ENCODE peak calls at places on chromosomes 1 and 21, in ten cellular contexts. One of them, this sample, is unnamed.
A peak's percentile ranks its signal among the peaks of the same experiment; 100 is the strongest.

GRCh38 chr1:244989813-244990212 is 125.5 kb upstream of the HNRNPU start:
- DNase-seq in ovary: no peak
- DNase-seq in NB4: no peak
- DNase-seq in sigmoid colon: no peak
- DNase-seq in GM12891: no peak
- DNase-seq in breast epithelium: no peak
- DNase-seq in esophagus squamous epithelium: no peak
- DNase-seq in IMR-90: peak; percentile 69
- DNase-seq in HCT116: no peak
- DNase-seq in tibial nerve: no peak
- DNase-seq in this sample: no peak

GRCh38 chr1:245673920-245674414 is 519.2 kb downstream of the KIF26B start:
- DNase-seq in esophagus squamous epithelium: no peak
- DNase-seq in breast epithelium: no peak
- DNase-seq in NB4: peak; percentile 16
- DNase-seq in IMR-90: peak; percentile 60
- DNase-seq in tibial nerve: no peak
- DNase-seq in GM12891: no peak
- DNase-seq in HCT116: no peak
- DNase-seq in ovary: no peak
- DNase-seq in sigmoid colon: no peak
- DNase-seq in this sample: no peak

GRCh38 chr1:21781971-21782867 is 730 bp downstream of the USP48 start:
- DNase-seq in ovary: no peak
- DNase-seq in HCT116: no peak
- DNase-seq in sigmoid colon: peak; percentile 28
- DNase-seq in esophagus squamous epithelium: no peak
- DNase-seq in IMR-90: peak; percentile 54
- DNase-seq in breast epithelium: peak; percentile 43
- DNase-seq in NB4: peak; percentile 83
- DNase-seq in tibial nerve: peak; percentile 41
- DNase-seq in GM12891: no peak
- DNase-seq in this sample: no peak

GRCh38 chr1:101567582-101568189 is 330.9 kb downstream of the S1PR1 start:
- DNase-seq in breast epithelium: no peak
- DNase-seq in esophagus squamous epithelium: no peak
- DNase-seq in IMR-90: peak; percentile 11
- DNase-seq in tibial nerve: no peak
- DNase-seq in NB4: peak; percentile 39
- DNase-seq in GM12891: peak; percentile 22
- DNase-seq in HCT116: peak; percentile 2
- DNase-seq in ovary: no peak
- DNase-seq in sigmoid colon: no peak
- DNase-seq in this sample: no peak

GRCh38 chr21:28069446-28069845 is 923.2 kb downstream of the LTN1 start:
- DNase-seq in HCT116: no peak
- DNase-seq in IMR-90: peak; percentile 83
- DNase-seq in tibial nerve: no peak
- DNase-seq in sigmoid colon: no peak
- DNase-seq in GM12891: no peak
- DNase-seq in breast epithelium: no peak
- DNase-seq in esophagus squamous epithelium: no peak
- DNase-seq in ovary: no peak
- DNase-seq in NB4: no peak
- DNase-seq in this sample: no peak

GRCh38 chr1:38699330-38700076 is 160.1 kb downstream of the RRAGC start:
- DNase-seq in HCT116: no peak
- DNase-seq in sigmoid colon: no peak
- DNase-seq in ovary: no peak
- DNase-seq in NB4: no peak
- DNase-seq in breast epithelium: no peak
- DNase-seq in GM12891: no peak
- DNase-seq in tibial nerve: no peak
- DNase-seq in IMR-90: no peak
- DNase-seq in esophagus squamous epithelium: no peak
- DNase-seq in this sample: no peak

GRCh38 chr1:181587870-181588438 is 104.6 kb downstream of the CACNA1E start:
- DNase-seq in HCT116: no peak
- DNase-seq in esophagus squamous epithelium: no peak
- DNase-seq in NB4: peak; percentile 5
- DNase-seq in GM12891: peak; percentile 15
- DNase-seq in ovary: no peak
- DNase-seq in sigmoid colon: no peak
- DNase-seq in breast epithelium: no peak
- DNase-seq in IMR-90: no peak
- DNase-seq in tibial nerve: no peak
- DNase-seq in this sample: no peak

GRCh38 chr1:168674252-168674651 is 54.8 kb downstream of the DPT start:
- DNase-seq in breast epithelium: no peak
- DNase-seq in GM12891: no peak
- DNase-seq in esophagus squamous epithelium: no peak
- DNase-seq in tibial nerve: no peak
- DNase-seq in ovary: no peak
- DNase-seq in IMR-90: no peak
- DNase-seq in HCT116: no peak
- DNase-seq in NB4: no peak
- DNase-seq in sigmoid colon: no peak
- DNase-seq in this sample: no peak

GRCh38 chr1:234978397-234979291 is 150.0 kb downstream of the TOMM20 start:
- DNase-seq in ovary: no peak
- DNase-seq in GM12891: no peak
- DNase-seq in IMR-90: peak; percentile 93
- DNase-seq in NB4: peak; percentile 75
- DNase-seq in tibial nerve: peak; percentile 61
- DNase-seq in breast epithelium: no peak
- DNase-seq in esophagus squamous epithelium: no peak
- DNase-seq in HCT116: peak; percentile 63
- DNase-seq in sigmoid colon: peak; percentile 85
- DNase-seq in this sample: peak; percentile 81

GRCh38 chr1:234979316-234980223 is 149.1 kb downstream of the TOMM20 start:
- DNase-seq in IMR-90: no peak
- DNase-seq in esophagus squamous epithelium: no peak
- DNase-seq in GM12891: no peak
- DNase-seq in HCT116: no peak
- DNase-seq in tibial nerve: no peak
- DNase-seq in sigmoid colon: peak; percentile 70
- DNase-seq in ovary: no peak
- DNase-seq in breast epithelium: no peak
- DNase-seq in NB4: no peak
- DNase-seq in this sample: peak; percentile 78

GRCh38 chr1:234980224-234980656 is 148.4 kb downstream of the TOMM20 start:
- DNase-seq in esophagus squamous epithelium: no peak
- DNase-seq in IMR-90: no peak
- DNase-seq in breast epithelium: no peak
- DNase-seq in NB4: no peak
- DNase-seq in tibial nerve: no peak
- DNase-seq in GM12891: no peak
- DNase-seq in sigmoid colon: no peak
- DNase-seq in ovary: peak; percentile 66
- DNase-seq in HCT116: no peak
- DNase-seq in this sample: peak; percentile 69

GRCh38 chr1:234981758-234982157 is 146.9 kb downstream of the TOMM20 start:
- DNase-seq in ovary: no peak
- DNase-seq in breast epithelium: no peak
- DNase-seq in sigmoid colon: peak; percentile 39
- DNase-seq in HCT116: no peak
- DNase-seq in NB4: no peak
- DNase-seq in GM12891: no peak
- DNase-seq in tibial nerve: no peak
- DNase-seq in IMR-90: no peak
- DNase-seq in esophagus squamous epithelium: no peak
- DNase-seq in this sample: no peak

DNA sequence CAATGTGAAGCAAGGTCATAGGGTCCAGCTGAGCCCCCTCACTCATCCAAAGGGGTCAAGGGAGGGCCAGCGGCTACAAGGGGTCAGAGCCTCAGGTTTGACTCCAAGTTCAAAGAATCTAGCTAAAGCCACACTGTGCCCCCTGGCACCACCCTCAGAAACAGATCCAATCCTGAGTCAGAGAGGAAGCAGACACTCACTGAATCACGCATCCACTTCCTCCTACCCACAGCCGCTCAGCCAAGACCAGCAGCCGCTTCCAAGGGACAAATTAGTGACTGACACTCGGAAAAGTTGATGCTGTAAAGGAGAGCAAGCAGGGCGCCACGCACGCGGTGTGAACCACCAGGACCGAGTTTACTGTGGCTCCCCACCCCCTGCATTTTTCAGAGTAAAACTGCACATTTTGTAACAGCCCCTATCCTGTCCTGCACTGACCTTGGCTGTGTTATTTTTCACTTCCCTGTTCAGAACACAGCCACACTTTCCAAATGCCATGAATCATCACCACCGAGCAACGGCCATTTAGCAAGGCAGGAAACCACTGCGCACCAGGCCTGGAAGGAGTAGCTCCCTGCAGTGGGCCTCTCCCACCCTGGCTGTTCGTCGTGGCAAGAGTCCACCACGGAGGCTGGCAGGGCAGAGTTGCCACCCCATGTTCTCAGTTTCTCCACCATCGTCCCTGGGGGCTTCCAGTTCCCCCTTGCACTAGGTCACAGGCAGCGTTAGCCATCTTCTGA is 147.8 kb downstream of the TOMM20 start:
- DNase-seq in GM12891: no peak
- DNase-seq in sigmoid colon: peak; percentile 94
- DNase-seq in HCT116: peak; percentile 79
- DNase-seq in esophagus squamous epithelium: peak; percentile 76
- DNase-seq in IMR-90: peak; percentile 97
- DNase-seq in NB4: peak; percentile 99
- DNase-seq in breast epithelium: peak; percentile 81
- DNase-seq in tibial nerve: peak; percentile 79
- DNase-seq in ovary: peak; percentile 76
- DNase-seq in this sample: peak; percentile 95
- TF ChIP-seq POLR2A in GM12891: peak; percentile 81
- TF ChIP-seq POLR2A in sigmoid colon: no peak
- TF ChIP-seq POLR2A in HCT116: peak; percentile 52
- TF ChIP-seq POLR2A in esophagus squamous epithelium: no peak
- TF ChIP-seq POLR2A in IMR-90: peak; percentile 29
- TF ChIP-seq POLR2A in NB4: peak; percentile 22
- TF ChIP-seq POLR2A in breast epithelium: no peak
- TF ChIP-seq POLR2A in tibial nerve: no peak
- TF ChIP-seq POLR2A in ovary: peak; percentile 33
- TF ChIP-seq POLR2A in this sample: no peak

DNA sequence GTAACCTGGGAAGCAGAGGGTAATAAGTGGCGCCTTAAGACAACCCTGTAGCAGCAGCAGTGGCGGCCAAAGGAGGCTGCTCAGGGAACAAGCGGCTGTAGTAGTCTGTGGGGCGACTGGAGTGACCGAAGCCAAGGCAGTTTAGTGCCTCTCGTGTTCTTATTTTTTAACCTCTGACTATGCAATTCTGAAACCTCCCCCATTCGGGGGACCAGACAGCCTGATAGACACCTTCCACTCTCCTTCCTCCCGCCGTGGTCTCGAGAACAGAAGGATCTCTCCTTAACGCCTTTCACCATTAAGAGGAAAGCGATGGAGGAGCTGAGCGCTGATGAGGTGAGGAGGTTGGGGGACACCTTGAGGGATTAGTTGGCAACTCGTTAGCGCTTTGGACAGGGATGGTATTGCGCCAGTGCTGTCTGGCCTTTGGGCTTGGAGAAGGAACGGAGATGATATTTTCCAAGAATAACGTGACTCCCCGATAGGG is 644 bp downstream of the UBE4B start:
- DNase-seq in HCT116: peak; percentile 21
- DNase-seq in GM12891: no peak
- DNase-seq in esophagus squamous epithelium: no peak
- DNase-seq in breast epithelium: no peak
- DNase-seq in tibial nerve: no peak
- DNase-seq in ovary: peak; percentile 41
- DNase-seq in IMR-90: peak; percentile 25
- DNase-seq in sigmoid colon: peak; percentile 62
- DNase-seq in NB4: peak; percentile 58
- DNase-seq in this sample: peak; percentile 69
- TF ChIP-seq POLR2A in HCT116: no peak
- TF ChIP-seq POLR2A in GM12891: no peak
- TF ChIP-seq POLR2A in esophagus squamous epithelium: no peak
- TF ChIP-seq POLR2A in breast epithelium: no peak
- TF ChIP-seq POLR2A in tibial nerve: no peak
- TF ChIP-seq POLR2A in ovary: no peak
- TF ChIP-seq POLR2A in IMR-90: no peak
- TF ChIP-seq POLR2A in sigmoid colon: no peak
- TF ChIP-seq POLR2A in NB4: no peak
- TF ChIP-seq POLR2A in this sample: no peak

GRCh38 chr21:31482460-31482859 is 138.4 kb upstream of the TIAM1 start:
- DNase-seq in NB4: no peak
- DNase-seq in sigmoid colon: no peak
- DNase-seq in esophagus squamous epithelium: no peak
- DNase-seq in tibial nerve: no peak
- DNase-seq in GM12891: no peak
- DNase-seq in ovary: no peak
- DNase-seq in IMR-90: no peak
- DNase-seq in HCT116: no peak
- DNase-seq in breast epithelium: no peak
- DNase-seq in this sample: no peak
- TF ChIP-seq POLR2A in NB4: no peak
- TF ChIP-seq POLR2A in sigmoid colon: no peak
- TF ChIP-seq POLR2A in esophagus squamous epithelium: no peak
- TF ChIP-seq POLR2A in tibial nerve: no peak
- TF ChIP-seq POLR2A in GM12891: no peak
- TF ChIP-seq POLR2A in ovary: no peak
- TF ChIP-seq POLR2A in IMR-90: no peak
- TF ChIP-seq POLR2A in HCT116: no peak
- TF ChIP-seq POLR2A in breast epithelium: no peak
- TF ChIP-seq POLR2A in this sample: no peak

GRCh38 chr1:108961198-108961597 is 2.1 kb downstream of the CLCC1 start:
- DNase-seq in ovary: no peak
- DNase-seq in esophagus squamous epithelium: no peak
- DNase-seq in IMR-90: no peak
- DNase-seq in tibial nerve: no peak
- DNase-seq in GM12891: no peak
- DNase-seq in sigmoid colon: no peak
- DNase-seq in HCT116: no peak
- DNase-seq in breast epithelium: no peak
- DNase-seq in NB4: no peak
- DNase-seq in this sample: no peak

GRCh38 chr1:108962681-108963051 is 618 bp downstream of the CLCC1 start:
- DNase-seq in GM12891: no peak
- DNase-seq in tibial nerve: peak; percentile 9
- DNase-seq in esophagus squamous epithelium: no peak
- DNase-seq in HCT116: no peak
- DNase-seq in ovary: peak; percentile 34
- DNase-seq in IMR-90: peak; percentile 6
- DNase-seq in NB4: peak; percentile 28
- DNase-seq in sigmoid colon: peak; percentile 70
- DNase-seq in breast epithelium: peak; percentile 43
- DNase-seq in this sample: peak; percentile 68

GRCh38 chr1:108960719-108961118 is 2.6 kb downstream of the CLCC1 start:
- DNase-seq in HCT116: no peak
- DNase-seq in tibial nerve: no peak
- DNase-seq in sigmoid colon: no peak
- DNase-seq in NB4: no peak
- DNase-seq in breast epithelium: no peak
- DNase-seq in esophagus squamous epithelium: no peak
- DNase-seq in IMR-90: no peak
- DNase-seq in GM12891: no peak
- DNase-seq in ovary: no peak
- DNase-seq in this sample: no peak

GRCh38 chr1:108961752-108962486 is 1.4 kb downstream of the CLCC1 start:
- DNase-seq in IMR-90: no peak
- DNase-seq in sigmoid colon: no peak
- DNase-seq in HCT116: no peak
- DNase-seq in GM12891: no peak
- DNase-seq in NB4: no peak
- DNase-seq in ovary: no peak
- DNase-seq in tibial nerve: no peak
- DNase-seq in esophagus squamous epithelium: no peak
- DNase-seq in breast epithelium: no peak
- DNase-seq in this sample: no peak

GRCh38 chr1:108963052-108963686 is at the start of gene CLCC1:
- DNase-seq in breast epithelium: peak; percentile 91
- DNase-seq in HCT116: peak; percentile 80
- DNase-seq in GM12891: peak; percentile 86
- DNase-seq in NB4: peak; percentile 93
- DNase-seq in IMR-90: peak; percentile 90
- DNase-seq in sigmoid colon: peak; percentile 97
- DNase-seq in tibial nerve: peak; percentile 91
- DNase-seq in ovary: peak; percentile 90
- DNase-seq in esophagus squamous epithelium: peak; percentile 76
- DNase-seq in this sample: peak; percentile 97
- TF ChIP-seq POLR2A in breast epithelium: peak; percentile 68
- TF ChIP-seq POLR2A in HCT116: peak; percentile 92
- TF ChIP-seq POLR2A in GM12891: peak; percentile 69
- TF ChIP-seq POLR2A in NB4: peak; percentile 85
- TF ChIP-seq POLR2A in IMR-90: peak; percentile 79
- TF ChIP-seq POLR2A in sigmoid colon: peak; percentile 75
- TF ChIP-seq POLR2A in tibial nerve: peak; percentile 91
- TF ChIP-seq POLR2A in ovary: peak; percentile 88
- TF ChIP-seq POLR2A in esophagus squamous epithelium: no peak
- TF ChIP-seq POLR2A in this sample: peak; percentile 86

This sample was measured in suprapubic skin.